ENCODE peak calls at places on chromosomes 5 and 9, in ten cellular contexts. G, Y, S, T, I, M, H, N, R and W are unnamed samples.
A peak's percentile ranks its signal among the peaks of the same experiment; 100 is the strongest.

GRCh38 chr5:106739127-106739526 is 931.6 kb downstream of the EFNA5 start:
- DNase-seq in N (no peak), I (no peak), M (no peak), T (no peak), S (no peak), H (no peak), R (no peak), Y (no peak), G (no peak), W (no peak)

GRCh38 chr9:90805006-90805993 is 3.7 kb downstream of the SYK start:
- DNase-seq in H (no peak), R (no peak), M (no peak), S (peak; percentile 45), G (no peak), I (no peak), T (no peak), N (no peak), Y (no peak), W (no peak)

GRCh38 chr5:78472469-78473106 is 112.2 kb downstream of the SCAMP1 start:
- DNase-seq in Y (no peak), S (peak; percentile 45), I (no peak), G (no peak), M (no peak), T (no peak), R (peak; percentile 58), N (no peak), H (no peak), W (no peak)

GRCh38 chr5:148202531-148203092 is at the start of gene SPINK6:
- DNase-seq in I (no peak), T (no peak), S (no peak), R (no peak), N (no peak), Y (no peak), H (no peak), M (no peak), G (no peak), W (no peak)

GRCh38 chr9:33227013-33227398 is 13.0 kb upstream of the SPINK4 start:
- DNase-seq in M (no peak), N (peak; percentile 31), S (no peak), G (no peak), T (no peak), Y (no peak), R (no peak), I (no peak), H (peak; percentile 37), W (no peak)

GRCh38 chr5:122924203-122924602 is 78.8 kb downstream of the SNX24 start:
- DNase-seq in R (no peak), I (no peak), S (peak; percentile 27), G (no peak), H (no peak), M (no peak), N (no peak), Y (no peak), T (no peak), W (no peak)

GRCh38 chr5:150059623-150060022 is 26.7 kb downstream of the CSF1R start:
- DNase-seq in M (no peak), I (no peak), Y (no peak), R (no peak), H (no peak), N (no peak), S (no peak), T (no peak), G (no peak), W (no peak)

GRCh38 chr5:59591162-59591561 is 302.4 kb downstream of the PDE4D start:
- DNase-seq in H (no peak), I (no peak), Y (no peak), S (no peak), N (no peak), R (no peak), T (no peak), M (no peak), G (no peak), W (no peak)

GRCh38 chr5:90590170-90590569 is 31.6 kb downstream of the ADGRV1 start:
- DNase-seq in H (no peak), G (no peak), S (peak; percentile 30), T (no peak), N (no peak), Y (no peak), M (no peak), R (no peak), I (no peak), W (no peak)

GRCh38 chr9:79060726-79061125 is 511.0 kb upstream of the TLE4 start:
- DNase-seq in M (no peak), Y (no peak), I (no peak), R (no peak), T (no peak), N (no peak), H (no peak), S (no peak), G (no peak), W (no peak)

GRCh38 chr5:148903587-148903986 is 77.2 kb downstream of the ADRB2 start:
- DNase-seq in R (no peak), G (no peak), I (no peak), N (no peak), M (no peak), T (no peak), S (no peak), H (no peak), Y (no peak), W (no peak)

GRCh38 chr5:2432070-2432920 is 319.2 kb downstream of the IRX2 start:
- DNase-seq in N (no peak), G (no peak), T (no peak), M (peak; percentile 24), Y (no peak), S (no peak), I (no peak), H (no peak), R (no peak), W (no peak)
- H3K4me3 ChIP-seq in N (no peak overlapping the region), G (no peak overlapping the region), T (no peak overlapping the region), M (no peak overlapping the region), Y (no peak overlapping the region), S (no peak overlapping the region), I (no peak overlapping the region), H (no peak overlapping the region), R (no peak overlapping the region), W (no peak overlapping the region)

DNA sequence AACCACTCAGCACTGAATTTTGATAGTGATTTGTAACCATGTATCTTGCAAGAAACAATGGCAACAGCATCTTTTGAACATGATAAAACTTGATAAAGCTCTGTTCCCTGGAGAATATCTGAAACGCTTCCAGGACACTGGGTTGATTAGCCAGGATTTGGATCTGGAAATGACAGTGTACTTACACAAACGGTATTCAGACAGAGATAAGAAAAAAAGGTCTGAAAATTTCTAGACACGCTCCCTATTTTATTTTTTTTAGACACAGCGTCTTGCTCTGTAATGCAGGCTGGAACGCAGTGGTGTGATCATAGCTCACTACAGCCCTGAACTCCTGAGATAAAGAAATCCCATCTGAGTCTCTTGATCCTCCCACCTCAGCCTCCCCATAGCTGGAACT is 109.0 kb downstream of the GNAQ start:
- DNase-seq in G (no peak), H (no peak), I (no peak), N (no peak), M (no peak), T (no peak), S (peak; percentile 61), Y (no peak), R (no peak), W (no peak)
- H3K36me3 ChIP-seq in G (peaks cover 9% of the 10 kb centered on the region), H (peaks cover 26% of the 10 kb centered on the region), I (no peaks in the 10 kb centered on the region), N (peaks cover 21% of the 10 kb centered on the region), M (no peaks in the 10 kb centered on the region), T (no peaks in the 10 kb centered on the region), S (peaks cover 33% of the 10 kb centered on the region), Y (no peaks in the 10 kb centered on the region), R (peaks cover 10% of the 10 kb centered on the region), W (no peaks in the 10 kb centered on the region)

DNA sequence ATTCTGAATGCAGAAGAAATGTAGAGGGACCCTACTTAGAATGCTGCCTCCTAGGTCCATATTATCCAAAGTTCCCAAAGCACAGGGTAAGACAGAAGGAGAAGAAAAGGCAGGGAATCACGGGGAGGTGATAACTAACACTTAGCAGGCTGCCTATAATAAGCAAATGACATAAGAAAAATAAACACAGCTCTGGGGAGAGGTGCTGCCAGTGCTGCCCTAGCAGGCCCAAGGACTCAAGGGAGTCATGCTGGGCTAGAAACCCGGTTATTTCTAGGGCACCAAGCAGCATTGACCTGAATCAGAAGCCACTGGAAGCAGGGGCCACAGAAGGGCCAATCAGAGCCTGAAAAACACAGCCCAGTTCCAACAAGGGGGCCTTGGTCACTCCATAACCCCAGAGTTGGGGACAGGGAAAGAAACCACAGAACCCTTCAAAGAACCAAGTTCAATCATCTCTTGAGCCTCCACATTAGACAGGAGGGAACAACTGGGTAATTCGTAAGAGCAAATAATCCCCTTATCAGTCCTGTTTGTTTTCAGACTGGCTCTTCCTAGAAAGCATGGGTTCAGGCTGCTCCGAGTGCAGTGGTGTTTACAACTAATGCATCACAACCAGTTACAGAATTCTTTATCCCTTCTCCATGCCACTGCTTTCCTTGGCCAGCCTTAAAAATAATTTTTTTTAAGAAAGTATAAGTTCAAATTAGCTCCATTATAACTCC is 24.0 kb downstream of the NRG2 start:
- DNase-seq in T (no peak), M (no peak), H (no peak), S (no peak), R (no peak), I (no peak), N (no peak), G (no peak), Y (no peak), W (no peak)
- H3K4me1 ChIP-seq in T (no peaks in the 10 kb centered on the region), M (no peaks in the 10 kb centered on the region), H (peaks cover 9% of the 10 kb centered on the region), S (no peaks in the 10 kb centered on the region), R (no peaks in the 10 kb centered on the region), I (no peaks in the 10 kb centered on the region), N (peaks cover 41% of the 10 kb centered on the region), G (no peaks in the 10 kb centered on the region), Y (no peaks in the 10 kb centered on the region), W (no peaks in the 10 kb centered on the region)

GRCh38 chr9:127838375-127839078 is 15.9 kb downstream of the ENG start:
- DNase-seq in H (peak; percentile 61), I (no peak), M (no peak), Y (peak; percentile 86), N (peak; percentile 71), R (peak; percentile 97), G (no peak), S (no peak), T (no peak), W (peak; percentile 79)

GRCh38 chr9:127833555-127833954 is 20.9 kb downstream of the ENG start:
- DNase-seq in I (no peak), Y (no peak), H (peak; percentile 62), S (no peak), M (no peak), T (no peak), G (no peak), R (no peak), N (no peak), W (no peak)

GRCh38 chr9:127832248-127832647 is 22.2 kb downstream of the ENG start:
- DNase-seq in S (no peak), I (peak; percentile 51), R (no peak), M (no peak), T (no peak), Y (no peak), N (no peak), G (no peak), H (no peak), W (no peak)

GRCh38 chr9:127835930-127836586 is 18.4 kb downstream of the ENG start:
- DNase-seq in M (no peak), G (no peak), R (peak; percentile 70), H (no peak), I (no peak), S (no peak), Y (peak; percentile 60), T (no peak), N (no peak), W (no peak)

DNA sequence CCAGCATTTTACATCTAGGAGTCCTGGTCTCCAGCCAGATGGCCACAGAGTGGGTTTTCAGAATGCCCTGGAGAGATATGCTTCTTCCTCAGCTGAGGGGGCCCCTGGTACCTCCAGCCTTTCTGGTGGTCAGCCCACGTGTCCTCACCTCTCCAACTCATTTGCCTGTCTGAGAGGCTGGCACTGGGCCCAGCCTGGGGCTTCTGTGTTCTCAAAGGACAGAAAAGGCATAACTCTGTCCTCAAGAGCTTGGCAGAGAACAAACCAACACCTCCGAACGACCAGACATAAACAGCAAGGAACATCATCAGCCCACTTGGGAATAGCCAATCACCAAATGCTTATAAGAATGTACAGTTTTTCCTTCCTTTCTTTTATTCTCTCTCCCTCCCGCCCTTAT is 17.1 kb downstream of the ENG start:
- DNase-seq in M (no peak), T (no peak), Y (no peak), N (no peak), I (no peak), S (no peak), H (no peak), G (no peak), R (no peak), W (no peak)
- H3K4me3 ChIP-seq in M (no peak overlapping the region), T (no peak overlapping the region), Y (no peak overlapping the region), N (peak overlapping the region; percentile 49), I (no peak overlapping the region), S (no peak overlapping the region), H (no peak overlapping the region), G (no peak overlapping the region), R (no peak overlapping the region), W (no peak overlapping the region)